ENCODE peak calls at places on chromosome 5, in five cellular contexts. U is H1, D is neuronal stem cell, N is H9, Y is mesenchymal stem cell. X is an unnamed sample.

GRCh38 chr5:104643320-104643719 is 1080.7 kb upstream of the NUDT12 start:
- DNase-seq in Y (peak; percentile 94), U (no peak), N (no peak), D (no peak), X (peak; percentile 76)

GRCh38 chr5:98794414-98795080 is 21.1 kb downstream of the RGMB start:
- DNase-seq in U (no peak), N (no peak), Y (no peak), D (no peak), X (no peak)

GRCh38 chr5:139141410-139141809 is 56.8 kb downstream of the SIL1 start:
- DNase-seq in Y (no peak), D (no peak), U (no peak), N (no peak), X (no peak)

GRCh38 chr5:55603947-55604346 is 69.2 kb upstream of the PLPP1 start:
- DNase-seq in D (no peak), Y (no peak), U (no peak), N (no peak), X (no peak)

GRCh38 chr5:109898547-109899544 is 209.1 kb downstream of the MAN2A1 start:
- DNase-seq in U (no peak), Y (no peak), D (no peak), N (no peak), X (no peak)

GRCh38 chr5:142499591-142500384 is 175.0 kb upstream of the SPRY4 start:
- DNase-seq in Y (no peak), D (no peak), N (no peak), U (no peak), X (no peak)

GRCh38 chr5:54187694-54188093 is 122.7 kb downstream of the ARL15 start:
- DNase-seq in N (no peak), D (no peak), U (no peak), Y (no peak), X (no peak)

GRCh38 chr5:179374506-179375235 is 29.4 kb upstream of the ADAMTS2 start:
- DNase-seq in U (no peak), D (no peak), N (no peak), Y (no peak), X (no peak)

GRCh38 chr5:51618234-51618633 is 235.0 kb downstream of the ISL1 start:
- DNase-seq in N (no peak), D (no peak), U (no peak), Y (no peak), X (no peak)

GRCh38 chr5:75234251-75234650 is 2.4 kb downstream of the ANKRD31 start:
- DNase-seq in N (no peak), D (no peak), Y (no peak), U (no peak), X (no peak)

DNA sequence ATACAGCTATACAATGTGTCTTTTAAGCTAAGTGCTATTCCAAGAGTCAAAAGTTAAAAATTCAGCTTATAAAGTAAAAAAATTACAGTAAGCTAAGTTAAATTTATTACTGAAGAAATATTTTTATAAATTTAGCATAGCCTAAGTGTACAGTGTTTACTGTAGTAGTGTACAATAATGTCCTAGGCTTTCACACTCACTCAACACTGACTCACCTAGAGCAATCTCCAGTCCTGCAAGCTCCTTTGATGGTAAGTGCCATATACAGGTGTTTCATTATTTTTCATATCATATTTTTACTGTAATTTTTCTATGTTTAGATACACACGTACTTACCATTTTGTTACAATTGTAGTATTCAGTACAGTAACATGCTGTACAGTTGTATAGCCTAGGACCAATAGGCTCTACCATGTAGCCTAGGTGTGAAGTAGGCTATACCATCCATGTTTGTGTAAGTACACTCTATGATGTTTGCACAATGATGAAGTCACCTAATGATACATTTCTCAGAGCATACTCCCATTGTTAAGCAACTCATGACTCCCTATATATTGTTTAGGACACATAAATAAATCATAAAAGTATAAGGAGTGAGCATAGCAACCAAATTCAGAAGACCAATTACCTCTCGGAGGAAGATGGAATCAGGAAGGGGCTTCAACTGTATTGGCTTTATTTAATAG is 165.1 kb upstream of the SLC30A5 start:
- DNase-seq in D (no peak), Y (no peak), N (no peak), U (no peak), X (no peak)
- H2BK12ac ChIP-seq in D (no peak overlapping the region), Y (no peak overlapping the region), N (no peak overlapping the region), U (no peak overlapping the region), X (no peak overlapping the region)

GRCh38 chr5:19210886-19211285 is 777.1 kb downstream of the CDH18 start:
- DNase-seq in U (no peak), D (no peak), N (no peak), Y (no peak), X (no peak)
- H2BK12ac ChIP-seq in U (no peak overlapping the region), D (no peak overlapping the region), N (no peak overlapping the region), Y (no peak overlapping the region), X (no peak overlapping the region)

GRCh38 chr5:14416709-14417108 is 164.9 kb upstream of the OTULINL start:
- DNase-seq in U (no peak), N (no peak), D (no peak), Y (no peak), X (no peak)

GRCh38 chr5:14414007-14414406 is 167.6 kb upstream of the OTULINL start:
- DNase-seq in U (no peak), D (no peak), N (no peak), Y (no peak), X (no peak)

GRCh38 chr5:14417232-14417730 is 164.3 kb upstream of the OTULINL start:
- DNase-seq in N (peak; percentile 65), Y (peak; percentile 77), D (no peak), U (no peak), X (no peak)

GRCh38 chr5:14414615-14415515 is 166.7 kb upstream of the OTULINL start:
- DNase-seq in Y (no peak), U (no peak), D (no peak), N (no peak), X (no peak)

GRCh38 chr5:14415516-14416074 is 166.0 kb upstream of the OTULINL start:
- DNase-seq in N (no peak), U (no peak), Y (no peak), D (no peak), X (no peak)
- H2BK12ac ChIP-seq in N (no peak overlapping the region), U (no peak overlapping the region), Y (no peak overlapping the region), D (no peak overlapping the region), X (no peak overlapping the region)

DNA sequence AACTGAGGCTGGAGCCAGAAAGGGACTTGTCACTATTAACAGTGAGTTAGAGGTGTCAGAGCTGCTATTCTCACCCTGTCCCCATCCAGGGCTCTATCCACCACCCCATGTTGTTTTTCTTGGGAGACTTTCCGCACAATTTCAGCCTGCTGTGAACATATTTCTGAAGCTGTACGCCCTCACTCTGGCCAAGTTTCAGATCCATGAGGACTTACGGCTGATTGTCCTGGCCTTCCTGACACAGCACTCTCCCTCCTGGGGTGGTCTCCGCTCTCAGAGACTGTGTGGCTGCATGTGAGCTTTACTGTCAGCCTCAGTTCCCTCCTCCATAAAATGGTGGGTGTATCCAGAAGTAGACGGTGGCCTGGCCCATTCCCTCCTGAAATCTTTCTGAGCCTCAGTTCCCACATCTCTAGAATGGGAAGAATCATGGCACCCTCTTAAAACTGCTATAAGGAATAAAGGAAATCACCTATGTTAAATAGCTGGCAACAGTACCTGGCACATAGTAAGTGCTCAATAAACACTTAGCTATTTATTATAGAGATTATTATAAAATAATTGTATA is 799 bp upstream of the IL17B start:
- DNase-seq in N (no peak), U (no peak), Y (no peak), D (no peak), X (no peak)
- H2BK12ac ChIP-seq in N (no peak overlapping the region), U (no peak overlapping the region), Y (peak overlapping the region; percentile 70), D (no peak overlapping the region), X (peak overlapping the region; percentile 28)